ENCODE peak calls at places on chromosomes 12 and 14, in nine cellular contexts. H is progenitor cell of endocrine pancreas; Q is iris pigment epithelial cell; S is WTC11; T is stimulated activated CD8-positive, alpha-beta memory T cell treated with anti-CD3 and anti-CD28 coated beads, Interleukin-7, amount 100 ng/mL, for 1 hour; L is fibroblast of gingiva; O is aorta; Y is Daoy; W is NCI-H345. F is an unnamed sample.

GRCh38 chr12:130796985-130797686 is 41.9 kb downstream of the STX2 start:
- DNase-seq in H (no peak), Q (no peak), S (no peak), T (no peak), L (no peak), O (no peak), Y (no peak), W (no peak), F (no peak)

GRCh38 chr14:100677152-100677924 is 49.4 kb upstream of the DLK1 start:
- DNase-seq in H (no peak), Q (peak), S (peak), T (no peak), L (no peak), O (no peak), Y (peak), W (peak), F (no peak)

GRCh38 chr14:55571125-55571889 is 8.7 kb upstream of the KTN1 start:
- DNase-seq in H (no peak), Q (no peak), S (no peak), T (no peak), L (no peak), O (no peak), Y (no peak), W (no peak), F (no peak)

GRCh38 chr12:64566122-64566521 is 44.2 kb upstream of the RASSF3 start:
- DNase-seq in H (no peak), Q (peak), S (no peak), T (no peak), L (peak), O (no peak), Y (no peak), W (no peak), F (no peak)

GRCh38 chr14:96960598-96961116 is 163.5 kb downstream of the VRK1 start:
- DNase-seq in H (no peak), Q (no peak), S (no peak), T (no peak), L (no peak), O (no peak), Y (no peak), W (no peak), F (no peak)

GRCh38 chr12:89461190-89461589 is 63.4 kb downstream of the GALNT4 start:
- DNase-seq in H (no peak), Q (peak), S (no peak), T (no peak), L (no peak), O (no peak), Y (no peak), W (no peak), F (no peak)

GRCh38 chr12:60035835-60036234 is 440.0 kb downstream of the SLC16A7 start:
- DNase-seq in H (no peak), Q (peak), S (no peak), T (no peak), L (no peak), O (no peak), Y (no peak), W (no peak), F (no peak)

GRCh38 chr12:49327887-49328286 is 4.8 kb downstream of the TROAP start:
- DNase-seq in H (no peak), Q (no peak), S (no peak), T (no peak), L (no peak), O (no peak), Y (no peak), W (no peak), F (no peak)

GRCh38 chr14:91047174-91047753 is 13.2 kb downstream of the RPS6KA5 start:
- DNase-seq in H (no peak), Q (no peak), S (no peak), T (no peak), L (no peak), O (no peak), Y (no peak), W (no peak), F (no peak)

GRCh38 chr12:118979763-118980406 is 1.5 kb upstream of the SRRM4 start:
- DNase-seq in H (peak), Q (peak), S (peak), T (no peak), L (peak), O (no peak), Y (peak), W (peak), F (no peak)

F was measured in activated CD8-positive, alpha-beta memory T cell treated with anti-CD3 and anti-CD28 coated beads for 4 hours.